ENCODE peak calls at places on chromosomes 12 and 14, in four cellular contexts. One of them, this sample, is unnamed.

GRCh38 chr12:5565933-5566632 is 134.2 kb downstream of the NTF3 start:
- DNase-seq in HepG2: no peak
- DNase-seq in SK-N-SH: no peak
- DNase-seq in K562: no peak
- DNase-seq in this sample: no peak

GRCh38 chr14:70755655-70756054 is 53.7 kb downstream of the MAP3K9 start:
- DNase-seq in K562: no peak
- DNase-seq in HepG2: no peak
- DNase-seq in SK-N-SH: no peak
- DNase-seq in this sample: no peak

GRCh38 chr14:100065942-100066574 is 836 bp downstream of the EVL start:
- DNase-seq in K562: no peak
- DNase-seq in HepG2: no peak
- DNase-seq in SK-N-SH: no peak
- DNase-seq in this sample: peak; percentile 94

GRCh38 chr12:6541371-6542165 is 7.3 kb downstream of the GAPDH start:
- DNase-seq in SK-N-SH: no peak
- DNase-seq in HepG2: no peak
- DNase-seq in K562: no peak
- DNase-seq in this sample: no peak

GRCh38 chr12:105487961-105488360 is 157.5 kb downstream of the C12orf75 start:
- DNase-seq in HepG2: no peak
- DNase-seq in SK-N-SH: no peak
- DNase-seq in K562: no peak
- DNase-seq in this sample: no peak

GRCh38 chr14:57492859-57493258 is 798 bp downstream of the CCDC198 start:
- DNase-seq in SK-N-SH: no peak
- DNase-seq in HepG2: peak; percentile 22
- DNase-seq in K562: no peak
- DNase-seq in this sample: no peak

GRCh38 chr14:101174522-101174838 is 271.0 kb upstream of the RTL1 start:
- DNase-seq in K562: no peak
- DNase-seq in SK-N-SH: peak; percentile 24
- DNase-seq in HepG2: no peak
- DNase-seq in this sample: no peak

GRCh38 chr12:113912761-113913295 is 53.3 kb downstream of the RBM19 start:
- DNase-seq in K562: peak; percentile 81
- DNase-seq in SK-N-SH: peak; percentile 82
- DNase-seq in HepG2: peak; percentile 50
- DNase-seq in this sample: no peak

GRCh38 chr12:91601057-91601456 is 418.4 kb upstream of the DCN start:
- DNase-seq in SK-N-SH: no peak
- DNase-seq in K562: no peak
- DNase-seq in HepG2: no peak
- DNase-seq in this sample: no peak

DNA sequence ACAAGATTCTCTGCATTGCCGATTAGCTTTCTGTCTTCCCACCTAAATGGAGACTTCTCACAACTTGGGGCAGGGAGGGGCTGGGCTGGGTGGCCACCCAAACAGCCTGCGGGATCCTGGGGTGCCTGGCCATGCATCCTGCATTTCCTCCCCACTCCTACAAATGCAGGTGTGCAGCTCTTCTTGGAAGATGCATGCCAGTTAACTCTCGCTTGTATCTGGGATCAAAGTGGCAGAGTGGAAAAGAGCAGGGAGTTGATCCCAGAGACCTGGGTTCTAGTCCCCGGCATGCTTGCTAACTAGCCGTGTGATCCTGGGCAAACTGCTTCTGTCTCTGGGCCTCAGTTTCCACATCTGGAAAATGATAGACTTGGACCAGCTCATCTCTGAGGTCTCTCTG is 136.6 kb downstream of the TSPAN9 start:
- DNase-seq in HepG2: no peak
- DNase-seq in SK-N-SH: no peak
- DNase-seq in K562: no peak
- DNase-seq in this sample: no peak
- TF ChIP-seq JUND in HepG2: no peak
- TF ChIP-seq JUND in SK-N-SH: no peak
- TF ChIP-seq JUND in K562: no peak
- TF ChIP-seq JUND in this sample: no peak

GRCh38 chr14:37669242-37669641 is 73.8 kb downstream of the TTC6 start:
- DNase-seq in K562: no peak
- DNase-seq in SK-N-SH: no peak
- DNase-seq in HepG2: no peak
- DNase-seq in this sample: no peak

GRCh38 chr14:37665479-37665878 is 70.0 kb downstream of the TTC6 start:
- DNase-seq in HepG2: no peak
- DNase-seq in K562: no peak
- DNase-seq in SK-N-SH: no peak
- DNase-seq in this sample: no peak

GRCh38 chr14:37673439-37673838 is 78.0 kb downstream of the TTC6 start:
- DNase-seq in HepG2: no peak
- DNase-seq in K562: no peak
- DNase-seq in SK-N-SH: no peak
- DNase-seq in this sample: no peak

GRCh38 chr14:37665951-37666350 is 70.5 kb downstream of the TTC6 start:
- DNase-seq in HepG2: no peak
- DNase-seq in K562: no peak
- DNase-seq in SK-N-SH: no peak
- DNase-seq in this sample: no peak

GRCh38 chr14:37668646-37669045 is 73.2 kb downstream of the TTC6 start:
- DNase-seq in HepG2: no peak
- DNase-seq in SK-N-SH: no peak
- DNase-seq in K562: no peak
- DNase-seq in this sample: no peak
- TF ChIP-seq MAX in HepG2: no peak
- TF ChIP-seq MAX in SK-N-SH: no peak
- TF ChIP-seq MAX in K562: no peak
- TF ChIP-seq MAX in this sample: no peak

GRCh38 chr14:103896578-103896977 is 31.7 kb upstream of the TDRD9 start:
- DNase-seq in HepG2: no peak
- DNase-seq in K562: no peak
- DNase-seq in SK-N-SH: peak; percentile 32
- DNase-seq in this sample: no peak
- TF ChIP-seq JUND in HepG2: no peak
- TF ChIP-seq JUND in K562: no peak
- TF ChIP-seq JUND in SK-N-SH: no peak
- TF ChIP-seq JUND in this sample: no peak

GRCh38 chr12:9750276-9751203 is 10.2 kb downstream of the CD69 start:
- DNase-seq in K562: peak; percentile 66
- DNase-seq in SK-N-SH: peak; percentile 67
- DNase-seq in HepG2: peak; percentile 47
- DNase-seq in this sample: no peak

GRCh38 chr12:9753042-9753820 is 7.5 kb downstream of the CD69 start:
- DNase-seq in HepG2: no peak
- DNase-seq in SK-N-SH: no peak
- DNase-seq in K562: no peak
- DNase-seq in this sample: no peak

GRCh38 chr12:9752145-9752717 is 8.5 kb downstream of the CD69 start:
- DNase-seq in K562: no peak
- DNase-seq in HepG2: no peak
- DNase-seq in SK-N-SH: no peak
- DNase-seq in this sample: no peak

GRCh38 chr12:9754097-9754964 is 6.4 kb downstream of the CD69 start:
- DNase-seq in HepG2: no peak
- DNase-seq in SK-N-SH: no peak
- DNase-seq in K562: no peak
- DNase-seq in this sample: no peak

GRCh38 chr12:9751204-9752144 is 9.2 kb downstream of the CD69 start:
- DNase-seq in HepG2: peak; percentile 27
- DNase-seq in SK-N-SH: peak; percentile 6
- DNase-seq in K562: no peak
- DNase-seq in this sample: no peak
- TF ChIP-seq MAX in HepG2: no peak
- TF ChIP-seq MAX in SK-N-SH: no peak
- TF ChIP-seq MAX in K562: no peak
- TF ChIP-seq MAX in this sample: no peak